ENCODE peak calls at places on chromosome 11, in five cellular contexts. N is endothelial cell of umbilical vein, A is transverse colon, W is SK-N-SH, I is esophagus muscularis mucosa. M is an unnamed sample.

GRCh38 chr11:58905141-58905715 is 34.1 kb upstream of the GLYATL1 start:
- DNase-seq in N (no peak), A (no peak), W (peak), I (peak), M (no peak)

GRCh38 chr11:117919326-117920275 is 9.6 kb downstream of the TMPRSS13 start:
- DNase-seq in N (no peak), A (no peak), W (no peak), I (no peak), M (no peak)

GRCh38 chr11:35911616-35912165 is 32.2 kb upstream of the LDLRAD3 start:
- DNase-seq in N (peak), A (no peak), W (no peak), I (peak), M (no peak)

GRCh38 chr11:35039076-35039475 is 99.9 kb upstream of the CD44 start:
- DNase-seq in N (no peak), A (no peak), W (no peak), I (no peak), M (no peak)

GRCh38 chr11:96155627-96156378 is 187.2 kb downstream of the MAML2 start:
- DNase-seq in N (peak), A (peak), W (peak), I (peak), M (peak)

GRCh38 chr11:115498354-115498753 is 5.9 kb downstream of the CADM1 start:
- DNase-seq in N (no peak), A (no peak), W (no peak), I (no peak), M (no peak)

GRCh38 chr11:125790825-125791224 is 2.9 kb downstream of the PATE3 start:
- DNase-seq in N (no peak), A (no peak), W (no peak), I (no peak), M (no peak)

GRCh38 chr11:35751664-35752061 is 89.1 kb downstream of the TRIM44 start:
- DNase-seq in N (peak), A (no peak), W (no peak), I (no peak), M (no peak)

GRCh38 chr11:68956142-68956541 is 24.6 kb downstream of the MRGPRD start:
- DNase-seq in N (no peak), A (no peak), W (peak), I (no peak), M (no peak)

GRCh38 chr11:134644489-134645456 is 232.7 kb upstream of the B3GAT1 start:
- DNase-seq in N (no peak), A (no peak), W (no peak), I (no peak), M (no peak)

GRCh38 chr11:69202511-69203221 is 46.9 kb downstream of the SMIM38 start:
- DNase-seq in N (no peak), A (no peak), W (no peak), I (no peak), M (no peak)

GRCh38 chr11:130467116-130467990 is 18.9 kb downstream of the ADAMTS15 start:
- DNase-seq in N (no peak), A (no peak), W (no peak), I (no peak), M (no peak)

GRCh38 chr11:94769897-94770296 is 1.7 kb downstream of the AMOTL1 start:
- DNase-seq in N (peak), A (no peak), W (no peak), I (no peak), M (no peak)

GRCh38 chr11:94768602-94769511 is 701 bp downstream of the AMOTL1 start:
- DNase-seq in N (peak), A (peak), W (peak), I (no peak), M (no peak)

GRCh38 chr11:94766656-94767291 is 1.4 kb upstream of the AMOTL1 start:
- DNase-seq in N (no peak), A (no peak), W (no peak), I (no peak), M (no peak)

GRCh38 chr11:94767292-94767690 is 865 bp upstream of the AMOTL1 start:
- DNase-seq in N (no peak), A (no peak), W (no peak), I (no peak), M (no peak)

GRCh38 chr11:94767701-94768601 is at the start of gene AMOTL1:
- DNase-seq in N (peak), A (peak), W (peak), I (peak), M (no peak)
- H3K4me3 ChIP-seq in N (peak), A (peak), W (peak), I (peak), M (peak)

GRCh38 chr11:94131363-94132115 is 2.9 kb downstream of the PANX1 start:
- DNase-seq in N (peak), A (no peak), W (peak), I (no peak), M (no peak)

GRCh38 chr11:94128746-94129504 is at the start of gene PANX1:
- DNase-seq in N (peak), A (peak), W (peak), I (peak), M (peak)

GRCh38 chr11:94129505-94130335 is 1.1 kb downstream of the PANX1 start:
- DNase-seq in N (peak), A (peak), W (no peak), I (peak), M (no peak)

GRCh38 chr11:94132152-94132558 is 3.5 kb downstream of the PANX1 start:
- DNase-seq in N (peak), A (peak), W (no peak), I (no peak), M (no peak)

DNA sequence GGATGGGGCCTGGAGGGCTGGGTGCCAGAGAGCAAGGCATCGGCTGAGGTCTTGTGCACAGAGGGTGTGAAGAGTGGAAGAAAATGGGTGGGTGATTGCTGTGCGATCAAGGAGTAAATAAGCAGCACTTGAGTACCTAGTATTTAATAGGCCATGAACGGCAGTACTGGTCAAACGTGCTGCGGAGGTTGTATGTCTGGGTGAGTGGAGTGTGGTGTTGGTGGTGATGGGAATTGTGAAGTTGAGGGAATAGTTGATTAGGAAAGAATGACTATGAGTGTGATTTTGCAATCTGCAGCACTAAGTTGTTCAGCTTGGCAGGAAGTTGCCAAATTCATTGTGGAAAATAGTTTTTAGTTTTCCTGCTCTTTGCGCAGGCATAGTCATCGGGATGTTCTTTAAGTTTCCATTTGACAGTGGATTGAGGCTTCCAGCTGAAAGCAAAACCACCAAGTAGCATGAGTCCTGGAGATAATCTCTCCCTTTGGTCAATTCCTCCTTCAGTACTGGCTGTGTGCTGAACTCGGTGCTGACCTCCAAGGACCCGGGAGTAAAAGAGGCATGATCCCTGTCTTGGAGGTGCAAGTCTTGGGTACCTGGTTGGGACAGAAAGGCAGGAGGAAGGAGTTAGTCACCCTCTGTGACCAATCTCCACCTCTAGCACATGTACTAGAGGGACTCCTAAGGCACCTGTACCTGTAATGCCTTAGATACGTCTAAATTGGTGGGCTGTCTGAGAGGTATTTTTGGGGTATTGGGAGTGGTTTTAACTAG is 2.1 kb downstream of the PANX1 start:
- DNase-seq in N (peak), A (no peak), W (no peak), I (peak), M (no peak)
- TF ChIP-seq POLR2AphosphoS5 in N (no peak), A (peak), W (no peak), I (peak), M (peak)

GRCh38 chr11:12377106-12377823 is at the start of gene PARVA:
- DNase-seq in N (peak), A (peak), W (no peak), I (peak), M (no peak)
- H3K4me3 ChIP-seq in N (peak), A (peak), W (peak), I (peak), M (peak)

DNA sequence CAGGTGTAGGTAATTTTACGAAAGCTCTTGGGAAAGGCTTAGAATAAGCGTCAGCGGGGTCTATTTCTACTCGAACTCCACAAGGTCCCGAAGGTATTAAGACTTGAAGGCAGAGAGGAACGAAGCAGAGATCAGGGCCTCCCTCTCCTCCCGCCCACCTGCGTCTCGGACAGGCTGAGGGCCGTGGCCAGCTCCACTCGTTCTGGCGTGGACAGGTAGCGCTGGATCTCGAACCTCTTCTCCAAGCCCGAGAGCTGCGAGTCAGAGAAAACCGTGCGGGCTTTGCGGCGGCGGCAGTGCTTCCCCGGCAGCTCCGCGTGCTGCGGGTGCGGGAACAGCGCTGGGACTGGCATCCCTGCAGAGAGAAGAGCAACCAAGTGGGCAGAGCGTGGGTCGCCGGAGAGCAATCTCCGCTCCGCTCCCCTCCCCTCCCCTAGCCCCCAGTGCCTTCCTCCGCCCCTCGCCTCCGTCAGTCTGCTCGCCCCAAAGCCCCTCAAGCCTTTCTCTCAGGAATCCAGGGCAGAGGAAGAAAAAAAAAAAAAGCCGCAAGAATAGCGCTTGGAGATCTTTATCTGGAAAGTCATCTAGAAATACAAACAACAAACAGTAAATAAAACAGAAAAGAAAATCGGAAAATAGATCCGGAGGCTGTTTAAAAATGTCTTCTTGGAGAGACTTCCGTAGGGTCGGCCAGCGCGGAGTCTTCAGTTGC is 2.4 kb downstream of the BSX start:
- DNase-seq in N (no peak), A (no peak), W (no peak), I (no peak), M (no peak)
- TF ChIP-seq POLR2AphosphoS5 in N (no peak), A (no peak), W (no peak), I (no peak), M (no peak)

GRCh38 chr11:533586-534196 is 1.7 kb downstream of the HRAS start:
- DNase-seq in N (no peak), A (no peak), W (no peak), I (no peak), M (no peak)
- H3K4me3 ChIP-seq in N (no peak), A (no peak), W (peak), I (peak), M (peak)

DNA sequence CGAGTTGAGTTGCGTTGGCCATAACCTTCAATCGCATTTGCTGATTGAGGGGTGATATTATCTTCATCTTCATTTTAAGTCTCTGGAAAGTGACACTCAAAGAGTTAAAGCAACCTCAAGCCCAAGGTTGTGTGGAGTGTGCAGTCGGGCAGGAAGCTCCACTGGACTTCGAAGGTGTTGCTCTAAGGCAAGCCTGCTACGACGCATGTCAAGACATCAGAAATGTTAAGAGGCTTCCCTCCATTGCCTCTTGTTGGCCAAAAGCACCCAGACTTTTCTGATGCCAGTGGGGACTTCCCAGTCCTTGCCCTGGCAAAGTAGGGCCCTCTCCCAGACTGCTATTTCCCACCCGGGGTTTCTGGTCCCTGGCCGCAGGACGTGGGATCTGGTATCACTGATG is 23.6 kb upstream of the SCGB1D1 start:
- DNase-seq in N (no peak), A (no peak), W (no peak), I (no peak), M (no peak)
- TF ChIP-seq POLR2AphosphoS5 in N (no peak), A (no peak), W (no peak), I (no peak), M (no peak)